ENCODE peak calls at places on chromosomes 6 and 20, in ten cellular contexts. D is KBM-7, O is amniotic epithelial cell, G is NCI-H1105 treated with DMSO at 0.1 percent for 48 hours, S is cardiac septum, X is RWPE1, M is IMR-90, T is HFF-Myc, J is NCI-H2081, Y is endodermal cell. C is an unnamed sample.

GRCh38 chr6:33103776-33104175 is 28.0 kb downstream of the HLA-DPB1 start:
- DNase-seq in D (no peak), T (no peak), O (no peak), X (no peak), S (no peak), J (no peak), G (no peak), Y (no peak), M (no peak), C (no peak)

GRCh38 chr6:12844284-12845223 is 128.0 kb downstream of the PHACTR1 start:
- DNase-seq in D (peak), T (peak), J (peak), G (peak), S (no peak), Y (no peak), O (peak), M (peak), X (peak), C (no peak)

GRCh38 chr20:33076662-33077398 is 2.6 kb upstream of the BPIFB4 start:
- DNase-seq in S (no peak), Y (peak), T (no peak), X (peak), J (no peak), D (peak), G (no peak), M (no peak), O (no peak), C (no peak)

GRCh38 chr20:24138126-24138857 is 149.7 kb upstream of the GGTLC1 start:
- DNase-seq in G (no peak), S (no peak), O (no peak), X (no peak), J (no peak), M (no peak), T (no peak), D (no peak), Y (no peak), C (no peak)

GRCh38 chr20:51532577-51533191 is 9.8 kb downstream of the NFATC2 start:
- DNase-seq in G (no peak), J (no peak), O (no peak), T (no peak), S (peak), D (peak), Y (no peak), X (no peak), M (peak), C (peak)

GRCh38 chr6:42380208-42380979 is 71.3 kb downstream of the TRERF1 start:
- DNase-seq in X (no peak), D (no peak), T (no peak), J (no peak), G (no peak), M (no peak), Y (no peak), O (no peak), S (no peak), C (no peak)

GRCh38 chr20:50004175-50004574 is 21.4 kb downstream of the SNAI1 start:
- DNase-seq in J (no peak), M (no peak), T (no peak), Y (no peak), O (peak), G (no peak), X (no peak), S (no peak), D (no peak), C (no peak)

GRCh38 chr20:56429496-56429895 is 17.4 kb downstream of the CASS4 start:
- DNase-seq in M (peak), D (peak), Y (no peak), J (no peak), S (peak), O (peak), T (no peak), X (no peak), G (no peak), C (no peak)

GRCh38 chr6:79137671-79138070 is 59.6 kb upstream of the PHIP start:
- DNase-seq in S (no peak), X (no peak), M (no peak), O (peak), G (no peak), T (no peak), J (no peak), D (no peak), Y (no peak), C (no peak)

GRCh38 chr6:15504040-15504491 is 158.8 kb downstream of the DTNBP1 start:
- DNase-seq in S (peak), Y (no peak), M (no peak), D (no peak), G (no peak), J (no peak), T (no peak), O (no peak), X (no peak), C (peak)

GRCh38 chr6:146289816-146290588 is 253.6 kb upstream of the RAB32 start:
- DNase-seq in S (no peak), D (peak), G (no peak), X (peak), O (peak), T (peak), J (no peak), M (peak), Y (no peak), C (no peak)

GRCh38 chr6:4577406-4577805 is 198.8 kb upstream of the CDYL start:
- DNase-seq in G (no peak), M (peak), O (peak), Y (no peak), T (no peak), D (no peak), J (no peak), X (no peak), S (no peak), C (no peak)

GRCh38 chr20:23686046-23686750 is 2.6 kb downstream of the CST4 start:
- DNase-seq in T (no peak), S (peak), G (no peak), X (no peak), M (no peak), D (no peak), Y (no peak), J (no peak), O (no peak), C (no peak)

GRCh38 chr6:131963063-131963462 is 11.9 kb upstream of the CCN2 start:
- DNase-seq in S (no peak), J (no peak), D (no peak), Y (no peak), G (no peak), T (no peak), O (no peak), M (no peak), X (no peak), C (no peak)

GRCh38 chr20:25863536-25864325 is 167.1 kb upstream of the ZNF337 start:
- DNase-seq in Y (peak), M (no peak), G (no peak), J (no peak), T (no peak), D (no peak), S (no peak), X (no peak), O (no peak), C (no peak)

GRCh38 chr20:54526801-54527200 is 51.4 kb downstream of the DOK5 start:
- DNase-seq in J (no peak), G (no peak), S (no peak), O (no peak), T (no peak), D (no peak), Y (no peak), X (no peak), M (no peak), C (no peak)

GRCh38 chr20:57619053-57619831 is 984 bp downstream of the ZBP1 start:
- DNase-seq in S (peak), G (no peak), Y (no peak), J (no peak), X (no peak), O (no peak), T (no peak), D (peak), M (no peak), C (peak)

GRCh38 chr6:149876241-149876933 is 12.2 kb upstream of the LRP11 start:
- DNase-seq in M (no peak), Y (no peak), D (no peak), J (no peak), X (no peak), G (no peak), T (no peak), O (no peak), S (no peak), C (no peak)

GRCh38 chr6:33277663-33278391 is 904 bp downstream of the B3GALT4 start:
- DNase-seq in Y (peak), J (no peak), G (no peak), S (no peak), D (no peak), O (no peak), X (no peak), M (no peak), T (no peak), C (no peak)

GRCh38 chr6:7542878-7543394 is 1.5 kb downstream of the DSP start:
- DNase-seq in S (peak), J (peak), D (no peak), Y (peak), T (no peak), O (peak), X (peak), M (peak), G (peak), C (peak)

GRCh38 chr20:10644458-10645204 is 29.2 kb downstream of the JAG1 start:
- DNase-seq in D (no peak), Y (no peak), M (no peak), T (no peak), O (no peak), J (no peak), G (no peak), S (no peak), X (no peak), C (no peak)

GRCh38 chr6:158556113-158556512 is 3.8 kb upstream of the TMEM181 start:
- DNase-seq in X (no peak), S (no peak), G (no peak), O (no peak), M (no peak), J (no peak), T (no peak), Y (no peak), D (no peak), C (no peak)

GRCh38 chr6:56669585-56669984 is 26.9 kb upstream of the DST start:
- DNase-seq in D (no peak), X (no peak), J (no peak), S (no peak), O (no peak), T (no peak), M (no peak), G (no peak), Y (no peak), C (no peak)

GRCh38 chr6:85127696-85128225 is 322.1 kb upstream of the NT5E start:
- DNase-seq in T (no peak), S (no peak), G (no peak), X (no peak), J (no peak), D (no peak), O (no peak), Y (no peak), M (no peak), C (no peak)

GRCh38 chr6:148867851-148868250 is 121.0 kb downstream of the UST start:
- DNase-seq in X (peak), T (no peak), S (no peak), J (no peak), O (no peak), G (no peak), M (peak), D (no peak), Y (no peak), C (no peak)

C was measured in Right ventricle myocardium superior.